ENCODE peak calls at places on chromosomes 1 and 21, in seven cellular contexts. B is hepatocyte, U is GM23248, I is MM.1S, K is neural progenitor cell, J is HCT116, Q is GM23338. S is an unnamed sample.

GRCh38 chr1:55214903-55215193 is 316 bp downstream of the USP24 start:
- DNase-seq in B (peak), U (peak), I (no peak), K (peak), J (no peak), Q (peak), S (no peak)

GRCh38 chr1:36831171-36831810 is 203.0 kb downstream of the GRIK3 start:
- DNase-seq in B (no peak), U (no peak), I (no peak), K (no peak), J (no peak), Q (no peak), S (peak)

GRCh38 chr1:66176012-66176715 is 357.8 kb upstream of the SGIP1 start:
- DNase-seq in B (no peak), U (peak), I (no peak), K (peak), J (no peak), Q (peak), S (no peak)

GRCh38 chr1:37239225-37239740 is 205.0 kb upstream of the GRIK3 start:
- DNase-seq in B (no peak), U (no peak), I (no peak), K (no peak), J (no peak), Q (no peak), S (no peak)

GRCh38 chr1:203208181-203208580 is 21.3 kb downstream of the CHIT1 start:
- DNase-seq in B (no peak), U (no peak), I (no peak), K (no peak), J (no peak), Q (no peak), S (no peak)

GRCh38 chr1:21547876-21548275 is 38.7 kb downstream of the ALPL start:
- DNase-seq in B (no peak), U (no peak), I (no peak), K (no peak), J (no peak), Q (no peak), S (no peak)

GRCh38 chr1:175599212-175599681 is 144.1 kb downstream of the TNR start:
- DNase-seq in B (peak), U (no peak), I (no peak), K (peak), J (no peak), Q (peak), S (peak)

GRCh38 chr1:22176258-22176657 is 33.4 kb upstream of the WNT4 start:
- DNase-seq in B (no peak), U (no peak), I (peak), K (no peak), J (no peak), Q (no peak), S (peak)

GRCh38 chr1:1929102-1929638 is 10.1 kb upstream of the TMEM52 start:
- DNase-seq in B (no peak), U (no peak), I (no peak), K (no peak), J (no peak), Q (no peak), S (no peak)

GRCh38 chr1:82177190-82177589 is 376.5 kb downstream of the ADGRL2 start:
- DNase-seq in B (peak), U (peak), I (no peak), K (no peak), J (no peak), Q (no peak), S (no peak)

GRCh38 chr1:227739636-227740035 is 4.4 kb downstream of the SNAP47 start:
- DNase-seq in B (no peak), U (no peak), I (no peak), K (no peak), J (no peak), Q (no peak), S (no peak)

GRCh38 chr1:161139765-161140164 is 7.3 kb upstream of the DEDD start:
- DNase-seq in B (peak), U (peak), I (peak), K (peak), J (no peak), Q (peak), S (peak)

GRCh38 chr1:147504801-147505303 is 36.4 kb upstream of the BCL9 start:
- DNase-seq in B (peak), U (peak), I (no peak), K (peak), J (no peak), Q (peak), S (no peak)

GRCh38 chr1:83545450-83545849 is 453.5 kb downstream of the TTLL7 start:
- DNase-seq in B (no peak), U (no peak), I (no peak), K (peak), J (no peak), Q (peak), S (peak)

GRCh38 chr1:156489935-156490293 is 10.7 kb downstream of the MEF2D start:
- DNase-seq in B (no peak), U (no peak), I (no peak), K (no peak), J (no peak), Q (no peak), S (peak)

GRCh38 chr1:226964068-226964425 is 24.0 kb downstream of the COQ8A start:
- DNase-seq in B (no peak), U (no peak), I (no peak), K (no peak), J (no peak), Q (no peak), S (no peak)

GRCh38 chr1:183674339-183674738 is 21.2 kb upstream of the APOBEC4 start:
- DNase-seq in B (no peak), U (peak), I (no peak), K (no peak), J (no peak), Q (no peak), S (no peak)

GRCh38 chr1:167599839-167600581 is 30.0 kb upstream of the RCSD1 start:
- DNase-seq in B (peak), U (peak), I (peak), K (no peak), J (peak), Q (no peak), S (peak)

GRCh38 chr1:3679098-3679555 is 26.8 kb downstream of the TP73 start:
- DNase-seq in B (no peak), U (no peak), I (no peak), K (no peak), J (no peak), Q (no peak), S (no peak)

GRCh38 chr1:205492201-205492667 is 12.2 kb upstream of the CDK18 start:
- DNase-seq in B (no peak), U (no peak), I (no peak), K (no peak), J (no peak), Q (no peak), S (no peak)

DNA sequence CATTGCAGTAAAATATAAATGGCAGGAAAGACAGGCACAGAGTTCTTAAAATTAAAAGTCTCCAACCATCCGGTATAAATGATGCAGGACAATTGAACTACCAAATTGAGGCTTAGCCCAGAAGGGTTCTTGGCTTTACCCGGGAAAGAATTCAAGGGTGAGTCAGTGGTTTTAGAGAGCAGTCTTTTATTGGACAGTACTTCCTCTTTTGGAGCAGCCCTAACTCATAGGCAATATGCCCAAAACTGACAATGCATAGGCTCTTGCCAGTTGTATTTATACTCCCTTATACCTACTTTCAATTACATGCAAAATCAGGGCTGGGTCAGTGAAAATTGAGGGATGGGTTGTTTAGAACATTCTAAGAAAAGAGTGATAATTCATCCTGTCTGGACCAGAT is 1628.9 kb upstream of the PRMT6 start:
- DNase-seq in B (no peak), U (peak), I (no peak), K (no peak), J (no peak), Q (no peak), S (no peak)
- TF ChIP-seq EZH2phosphoT487 in B (no peak), U (no peak), I (no peak), K (no peak), J (no peak), Q (no peak), S (no peak)

DNA sequence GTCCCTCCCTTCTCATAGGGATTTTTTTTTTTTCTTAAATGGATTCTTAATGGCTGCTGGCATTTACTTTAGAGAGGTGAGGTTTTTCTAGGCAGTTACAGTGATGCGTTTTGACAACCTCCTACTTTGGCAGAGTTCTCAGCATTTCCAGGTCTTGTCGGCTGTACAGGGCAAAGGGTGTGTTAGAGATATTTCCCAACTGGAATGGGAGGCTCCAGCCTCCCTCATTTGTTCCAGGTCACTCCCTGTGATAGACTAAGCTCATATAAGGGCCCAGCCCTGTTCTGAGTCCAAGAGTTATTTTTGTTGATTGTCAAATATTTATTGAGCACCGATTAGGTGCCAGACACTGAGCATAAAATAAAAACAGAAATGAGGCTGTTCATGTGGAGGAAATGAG is 7.6 kb upstream of the XKR8 start:
- DNase-seq in B (no peak), U (no peak), I (no peak), K (no peak), J (no peak), Q (no peak), S (no peak)
- H3K4me2 ChIP-seq in B (no peak), U (no peak), I (no peak), K (no peak), J (no peak), Q (no peak), S (no peak)

GRCh38 chr1:74713849-74714248 is 19.0 kb downstream of the CRYZ start:
- DNase-seq in B (no peak), U (no peak), I (no peak), K (no peak), J (no peak), Q (no peak), S (no peak)

GRCh38 chr1:74716822-74717221 is 16.0 kb downstream of the CRYZ start:
- DNase-seq in B (no peak), U (no peak), I (no peak), K (no peak), J (no peak), Q (no peak), S (no peak)

GRCh38 chr1:74712863-74713262 is 20.0 kb downstream of the CRYZ start:
- DNase-seq in B (no peak), U (no peak), I (no peak), K (peak), J (no peak), Q (no peak), S (no peak)

GRCh38 chr1:74715806-74716205 is 17.0 kb downstream of the CRYZ start:
- DNase-seq in B (no peak), U (no peak), I (no peak), K (no peak), J (no peak), Q (no peak), S (no peak)

GRCh38 chr1:74714429-74715362 is 18.2 kb downstream of the CRYZ start:
- DNase-seq in B (no peak), U (no peak), I (no peak), K (no peak), J (no peak), Q (no peak), S (no peak)
- TF ChIP-seq EZH2phosphoT487 in B (no peak), U (no peak), I (no peak), K (no peak), J (no peak), Q (no peak), S (no peak)

DNA sequence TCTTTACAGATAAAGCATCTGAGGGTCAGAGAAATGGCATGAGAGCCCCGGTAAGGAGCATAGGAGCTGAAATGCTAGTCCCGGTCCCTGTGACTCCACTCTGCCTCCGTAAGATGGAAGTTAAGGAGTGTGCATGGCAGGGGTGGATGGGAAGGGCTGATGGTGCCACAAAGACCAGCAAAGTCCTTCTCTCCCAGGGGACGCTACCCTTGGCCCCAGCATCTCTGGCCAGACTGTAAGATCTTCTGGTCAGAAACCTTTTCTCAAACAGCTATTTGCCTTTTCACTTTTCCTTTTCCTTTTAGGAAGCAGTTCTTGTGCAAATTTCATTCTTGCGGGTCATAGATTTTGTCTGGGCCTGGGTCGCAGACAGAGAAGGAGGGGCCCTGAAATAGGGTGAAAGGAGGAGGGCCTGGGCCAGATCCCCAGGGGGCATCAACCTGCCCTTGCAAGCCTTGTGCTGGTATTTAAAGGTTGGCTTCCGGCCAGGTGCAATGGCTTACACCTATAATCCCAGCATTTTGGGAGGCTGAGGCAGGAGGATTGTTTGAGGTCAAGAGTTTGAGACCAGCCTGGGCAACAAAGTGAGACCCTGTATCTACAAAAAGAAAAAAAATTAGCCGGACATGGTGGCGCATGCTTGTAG is 14.4 kb upstream of the EPS8L3 start:
- DNase-seq in B (no peak), U (no peak), I (no peak), K (no peak), J (no peak), Q (no peak), S (no peak)
- H3K4me2 ChIP-seq in B (no peak), U (no peak), I (no peak), K (no peak), J (no peak), Q (no peak), S (no peak)

DNA sequence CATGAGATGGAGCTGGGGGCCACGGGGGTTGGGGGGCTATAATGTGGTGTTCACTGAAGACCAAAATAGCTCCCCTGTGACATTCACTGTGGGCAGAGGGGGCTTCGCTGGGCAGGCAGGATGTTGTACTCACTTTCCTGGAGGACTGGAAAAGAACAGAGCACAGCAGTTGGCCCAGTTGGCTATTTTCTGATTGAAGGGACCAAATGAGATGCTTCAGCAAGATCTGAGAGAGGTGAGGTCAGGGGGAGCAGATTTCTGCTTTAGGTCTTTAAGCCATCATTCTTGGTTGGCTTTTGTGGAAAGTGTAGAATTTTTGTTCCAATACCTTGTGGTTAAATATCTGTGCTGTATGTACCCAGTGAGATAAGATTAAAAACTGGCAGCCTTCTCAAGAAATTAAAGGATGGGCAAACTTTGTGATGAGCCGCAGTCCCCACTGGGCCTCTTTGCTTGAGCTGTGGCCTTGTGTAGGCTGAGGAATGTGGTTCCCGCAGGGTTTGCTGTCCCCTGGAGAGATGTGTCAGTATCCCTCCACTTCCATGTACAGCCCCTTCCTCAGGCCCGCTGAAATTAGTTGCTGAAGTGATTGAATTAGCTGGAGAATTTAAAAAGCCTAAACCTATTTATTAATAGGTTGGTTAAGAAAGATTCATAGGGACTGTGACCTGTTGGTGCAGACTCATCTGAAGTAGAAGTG is 80.7 kb downstream of the ATP5PO start:
- DNase-seq in B (no peak), U (no peak), I (no peak), K (no peak), J (no peak), Q (no peak), S (no peak)
- TF ChIP-seq EZH2phosphoT487 in B (no peak), U (no peak), I (no peak), K (no peak), J (no peak), Q (no peak), S (no peak)

GRCh38 chr1:241611063-241611462 is 29.1 kb downstream of the CHML start:
- DNase-seq in B (peak), U (peak), I (peak), K (peak), J (peak), Q (peak), S (peak)
- H3K4me2 ChIP-seq in B (no peak), U (no peak), I (no peak), K (no peak), J (no peak), Q (no peak), S (no peak)

DNA sequence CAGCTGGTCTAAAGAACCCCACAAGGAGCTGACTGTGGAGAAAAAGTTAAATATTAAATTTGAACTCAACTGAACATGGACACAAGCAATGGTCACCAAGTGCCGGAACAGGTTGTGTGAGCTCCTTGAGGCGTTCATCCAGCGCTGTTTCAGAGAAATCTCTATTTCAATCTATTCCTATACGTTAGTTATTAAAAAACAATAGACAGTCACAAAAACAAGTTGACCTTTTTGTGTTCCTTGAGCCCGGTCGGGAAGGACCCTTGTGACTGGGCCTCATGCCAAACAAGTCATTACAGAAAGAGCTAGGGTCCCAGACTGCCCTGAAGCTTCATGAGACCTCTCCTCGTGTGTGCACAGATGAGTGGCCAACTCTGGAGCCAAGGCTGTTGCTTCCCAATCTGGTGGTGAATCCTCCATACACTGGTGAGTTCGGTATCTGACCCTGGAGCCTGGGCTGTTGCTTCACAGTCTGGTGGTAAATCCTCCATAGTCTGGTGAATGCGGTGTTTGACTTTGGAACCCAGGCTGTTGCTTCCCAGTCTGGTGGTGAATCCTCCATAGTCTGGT is 737.9 kb downstream of the MATN1 start:
- DNase-seq in B (peak), U (no peak), I (no peak), K (no peak), J (no peak), Q (no peak), S (no peak)
- TF ChIP-seq EZH2phosphoT487 in B (no peak), U (no peak), I (no peak), K (no peak), J (no peak), Q (no peak), S (no peak)

DNA sequence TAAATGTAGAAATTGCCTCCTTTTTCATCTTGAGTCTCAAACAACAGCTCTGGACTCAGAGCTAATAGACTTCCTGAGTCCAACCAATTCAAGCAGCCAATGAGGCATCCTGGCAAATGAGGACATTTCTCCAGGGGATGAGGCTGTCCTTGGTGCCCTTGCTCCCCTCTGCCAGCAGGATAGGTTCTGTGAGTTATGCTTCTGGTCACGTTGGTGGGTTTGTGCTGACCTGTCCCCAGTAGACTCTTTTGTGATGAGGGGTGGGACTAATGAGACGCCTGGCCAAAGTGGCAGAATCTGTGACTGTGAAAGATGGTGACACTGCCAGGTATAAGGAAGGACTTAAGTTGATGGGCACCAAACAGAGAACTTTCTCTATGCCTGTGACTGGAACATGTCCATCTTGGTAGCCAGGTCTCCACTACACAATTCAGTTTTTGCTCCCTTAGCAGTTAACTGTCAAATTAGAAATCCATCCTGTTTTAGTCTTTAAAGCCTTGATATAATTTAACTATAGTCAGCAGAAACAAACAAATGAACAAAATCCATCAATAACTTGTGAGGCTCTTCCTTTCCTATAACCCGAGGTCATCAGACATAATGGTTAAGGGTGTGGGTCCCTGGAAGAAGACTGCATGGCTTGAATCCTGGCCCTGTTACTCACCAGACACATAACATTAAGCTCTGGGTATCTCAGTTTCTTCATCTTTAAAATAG is 35.7 kb upstream of the THEM4 start:
- DNase-seq in B (no peak), U (peak), I (no peak), K (no peak), J (no peak), Q (no peak), S (no peak)
- H3K4me2 ChIP-seq in B (no peak), U (peak), I (peak), K (no peak), J (peak), Q (no peak), S (no peak)

GRCh38 chr1:202192770-202193613 is 607 bp upstream of the LGR6 start:
- DNase-seq in B (peak), U (peak), I (peak), K (peak), J (no peak), Q (peak), S (peak)
- TF ChIP-seq EZH2phosphoT487 in B (no peak), U (no peak), I (no peak), K (no peak), J (no peak), Q (no peak), S (no peak)